ENCODE peak calls at places on chromosomes 16 and 17, in eight cellular contexts. V, P, J, T, F, A, Q and G are unnamed samples. For H3K4me1, the result is how much of the 10 kb centered on the place peaks cover.

GRCh38 chr16:55482056-55482455 is 3.1 kb downstream of the MMP2 start:
- DNase-seq in V (no peak), P (no peak), J (peak), T (no peak), F (no peak), A (no peak), Q (no peak), G (no peak)

GRCh38 chr16:11090947-11091785 is 146.8 kb downstream of the CLEC16A start:
- DNase-seq in V (no peak), P (no peak), J (no peak), T (no peak), F (no peak), A (no peak), Q (no peak), G (peak)

GRCh38 chr16:2187212-2187611 is 9.2 kb downstream of the CASKIN1 start:
- DNase-seq in V (no peak), P (no peak), J (no peak), T (no peak), F (no peak), A (no peak), Q (no peak), G (no peak)

GRCh38 chr16:84308120-84308519 is 13.4 kb downstream of the WFDC1 start:
- DNase-seq in V (peak), P (peak), J (peak), T (peak), F (peak), A (peak), Q (no peak), G (peak)

GRCh38 chr17:65568918-65569317 is 7.5 kb upstream of the AXIN2 start:
- DNase-seq in V (no peak), P (no peak), J (no peak), T (no peak), F (no peak), A (no peak), Q (no peak), G (no peak)

GRCh38 chr17:15456972-15457722 is 10.3 kb downstream of the CDRT4 start:
- DNase-seq in V (no peak), P (no peak), J (peak), T (peak), F (peak), A (no peak), Q (no peak), G (no peak)

GRCh38 chr17:60158751-60159478 is 9.1 kb downstream of the CA4 start:
- DNase-seq in V (no peak), P (no peak), J (peak), T (peak), F (no peak), A (no peak), Q (no peak), G (no peak)

GRCh38 chr17:78885956-78886355 is 17.0 kb downstream of the CEP295NL start:
- DNase-seq in V (no peak), P (no peak), J (no peak), T (no peak), F (no peak), A (no peak), Q (no peak), G (no peak)

GRCh38 chr17:81844327-81844851 is 9.5 kb upstream of the PPP1R27 start:
- DNase-seq in V (no peak), P (no peak), J (no peak), T (no peak), F (no peak), A (no peak), Q (no peak), G (no peak)

GRCh38 chr16:30656974-30657865 is 1.0 kb upstream of the FBRS start:
- DNase-seq in V (no peak), P (no peak), J (peak), T (no peak), F (no peak), A (no peak), Q (no peak), G (no peak)

GRCh38 chr17:44983563-44983962 is 15.5 kb upstream of the C1QL1 start:
- DNase-seq in V (no peak), P (no peak), J (no peak), T (no peak), F (no peak), A (no peak), Q (no peak), G (no peak)

DNA sequence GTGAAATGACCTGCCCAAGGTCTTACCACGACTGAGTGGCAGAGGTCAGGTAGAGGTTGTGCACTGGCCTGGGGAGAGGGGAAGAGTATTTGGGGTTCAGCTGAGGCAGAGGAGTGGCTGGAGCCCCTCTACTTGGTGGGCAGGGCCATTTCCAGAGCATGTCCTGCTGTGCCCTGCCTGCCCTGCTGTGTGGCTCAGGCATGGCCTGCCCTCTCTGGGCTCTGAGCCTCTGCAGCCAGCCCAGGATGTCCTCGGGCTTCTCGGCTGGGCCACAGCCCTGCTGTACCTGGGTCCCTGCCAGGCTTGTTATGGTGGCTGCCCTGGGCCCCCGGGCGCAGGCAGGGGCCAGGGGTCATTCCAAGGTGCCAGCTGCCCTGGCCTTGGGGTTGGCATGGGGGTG is 19.6 kb downstream of the KCNJ12 start:
- DNase-seq in V (no peak), P (no peak), J (no peak), T (no peak), F (no peak), A (no peak), Q (no peak), G (no peak)
- H3K4me1 ChIP-seq in V (under half), P (under half), J (under half), T (under half), F (under half), A (under half), Q (under half), G (under half)

GRCh38 chr16:14088155-14088753 is 17.1 kb downstream of the MRTFB start:
- DNase-seq in V (no peak), P (no peak), J (peak), T (peak), F (no peak), A (no peak), Q (no peak), G (no peak)
- H3K4me1 ChIP-seq in V (under half), P (under half), J (under half), T (under half), F (under half), A (under half), Q (under half), G (under half)

GRCh38 chr16:75280331-75280804 is 28.9 kb upstream of the BCAR1 start:
- DNase-seq in V (no peak), P (no peak), J (no peak), T (no peak), F (no peak), A (no peak), Q (no peak), G (no peak)
- H3K4me1 ChIP-seq in V (under half), P (under half), J (under half), T (under half), F (under half), A (under half), Q (under half), G (under half)

GRCh38 chr16:86128246-86128645 is 229.3 kb downstream of the IRF8 start:
- DNase-seq in V (no peak), P (no peak), J (no peak), T (no peak), F (no peak), A (no peak), Q (no peak), G (no peak)
- H3K4me1 ChIP-seq in V (under half), P (under half), J (under half), T (under half), F (under half), A (under half), Q (under half), G (under half)

GRCh38 chr17:14332331-14332730 is 31.4 kb downstream of the HS3ST3B1 start:
- DNase-seq in V (no peak), P (no peak), J (no peak), T (no peak), F (no peak), A (no peak), Q (no peak), G (no peak)

GRCh38 chr17:14334919-14335318 is 34.0 kb downstream of the HS3ST3B1 start:
- DNase-seq in V (no peak), P (no peak), J (no peak), T (peak), F (no peak), A (no peak), Q (no peak), G (no peak)

GRCh38 chr17:14331982-14332298 is 31.1 kb downstream of the HS3ST3B1 start:
- DNase-seq in V (no peak), P (no peak), J (no peak), T (no peak), F (no peak), A (no peak), Q (no peak), G (no peak)

GRCh38 chr17:14334261-14334860 is 33.5 kb downstream of the HS3ST3B1 start:
- DNase-seq in V (no peak), P (no peak), J (peak), T (peak), F (no peak), A (no peak), Q (no peak), G (no peak)

DNA sequence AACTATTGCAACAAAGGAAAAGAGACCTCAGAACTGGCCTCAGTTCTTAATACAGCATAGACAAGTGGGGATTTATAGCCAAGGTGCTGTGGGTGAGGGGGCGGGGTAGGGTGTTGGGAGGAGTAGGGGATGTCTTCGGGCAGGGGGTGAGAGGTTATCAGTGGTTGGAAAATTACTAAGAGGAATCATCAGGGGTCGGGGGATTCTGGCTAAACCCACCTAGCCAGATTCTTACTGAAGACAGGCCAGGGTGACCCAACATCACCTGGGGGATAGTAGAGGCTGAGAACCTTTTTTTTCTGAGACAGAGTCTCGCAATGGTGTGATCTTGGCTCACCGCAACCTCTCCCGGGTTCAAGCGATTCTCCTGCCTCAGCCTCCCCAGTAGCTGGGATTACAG is 32.6 kb downstream of the HS3ST3B1 start:
- DNase-seq in V (no peak), P (no peak), J (no peak), T (no peak), F (no peak), A (no peak), Q (no peak), G (no peak)
- H3K4me1 ChIP-seq in V (under half), P (under half), J (under half), T (under half), F (under half), A (under half), Q (half or more), G (half or more)

DNA sequence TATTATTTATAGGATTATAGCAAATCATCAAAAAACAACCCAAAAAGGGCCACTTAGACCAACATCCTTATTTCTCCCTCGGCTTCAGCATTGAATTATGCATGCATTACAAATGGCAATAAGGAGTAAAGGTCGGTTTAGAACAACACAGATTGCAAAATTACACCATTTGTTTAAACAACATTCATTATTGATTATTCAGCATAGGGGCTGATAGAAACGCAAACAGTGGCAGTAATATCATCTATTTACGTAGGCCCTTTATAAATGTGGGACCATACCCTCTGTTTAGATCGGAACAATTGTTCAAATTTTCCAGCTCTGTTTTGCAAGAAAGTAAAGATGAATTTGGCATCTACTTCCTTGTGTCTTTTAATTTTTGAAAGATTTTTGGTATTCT is 153.3 kb downstream of the WWOX start:
- DNase-seq in V (no peak), P (no peak), J (no peak), T (no peak), F (no peak), A (no peak), Q (no peak), G (no peak)
- H3K4me1 ChIP-seq in V (under half), P (under half), J (under half), T (under half), F (under half), A (under half), Q (under half), G (under half)